ENCODE peak calls at places on chromosomes 1 and 21, in four cellular contexts. E, L, Q and K are unnamed samples.

GRCh38 chr21:42225571-42226155 is 6.7 kb downstream of the ABCG1 start:
- DNase-seq in E (no peak), L (no peak), Q (no peak), K (no peak)

GRCh38 chr21:46253610-46254124 is 25.1 kb upstream of the LSS start:
- DNase-seq in L (no peak), E (no peak), Q (no peak), K (no peak)

GRCh38 chr1:16209847-16210407 is 2.5 kb downstream of the ARHGEF19 start:
- DNase-seq in E (no peak), Q (no peak), L (no peak), K (no peak)

GRCh38 chr1:157776971-157777386 is at the start of gene FCRL2:
- DNase-seq in E (no peak), L (no peak), Q (no peak), K (no peak)

GRCh38 chr21:37041706-37042271 is 31.1 kb downstream of the PIGP start:
- DNase-seq in Q (no peak), E (no peak), L (no peak), K (peak; percentile 42)

GRCh38 chr1:79322511-79323027 is 316.0 kb upstream of the ADGRL4 start:
- DNase-seq in Q (no peak), E (no peak), L (no peak), K (no peak)

GRCh38 chr1:86825294-86825693 is 88.6 kb downstream of the SELENOF start:
- DNase-seq in L (no peak), Q (no peak), E (no peak), K (no peak)

GRCh38 chr1:57959727-57960300 is 536.0 kb upstream of the DAB1 start:
- DNase-seq in Q (no peak), L (no peak), E (no peak), K (no peak)

GRCh38 chr21:34593423-34593822 is 21.5 kb downstream of the RCAN1 start:
- DNase-seq in E (no peak), L (no peak), Q (no peak), K (peak; percentile 56)

GRCh38 chr1:236120725-236121153 is 21.6 kb upstream of the GPR137B start:
- DNase-seq in Q (no peak), E (no peak), L (no peak), K (no peak)

GRCh38 chr1:19205845-19206244 is 4.2 kb downstream of the UBR4 start:
- DNase-seq in E (no peak), L (no peak), Q (no peak), K (no peak)

GRCh38 chr1:19204665-19205266 is 5.3 kb downstream of the UBR4 start:
- DNase-seq in L (no peak), E (no peak), Q (no peak), K (no peak)

GRCh38 chr1:19205403-19205802 is 4.7 kb downstream of the UBR4 start:
- DNase-seq in Q (no peak), L (no peak), E (no peak), K (no peak)

GRCh38 chr1:19202396-19202795 is 7.7 kb downstream of the UBR4 start:
- DNase-seq in Q (no peak), E (no peak), L (no peak), K (no peak)

DNA sequence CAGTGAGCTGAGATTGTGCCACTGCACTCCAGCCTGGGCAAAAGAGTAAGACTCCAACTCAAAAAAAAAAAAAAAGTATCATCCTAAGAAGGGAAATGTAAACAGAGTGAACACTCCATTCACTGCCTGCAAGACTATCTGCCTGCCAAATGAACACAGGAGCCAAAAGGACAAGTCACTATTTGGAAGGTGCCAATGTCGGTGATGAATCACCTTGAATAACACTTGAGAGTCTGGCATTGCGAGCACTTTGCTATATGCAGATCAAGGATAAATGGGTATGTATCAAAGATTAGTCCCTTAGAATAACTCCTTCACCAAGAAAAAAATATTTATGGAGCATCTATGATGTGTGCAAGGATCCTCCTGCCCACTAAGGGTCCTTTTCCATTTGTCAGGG is 6.6 kb downstream of the UBR4 start:
- DNase-seq in E (no peak), L (no peak), Q (no peak), K (peak; percentile 51)
- TF ChIP-seq EP300 in E (no peak), L (no peak), Q (no peak), K (no peak)

GRCh38 chr1:153933955-153934354 is 11.2 kb upstream of the GATAD2B start:
- DNase-seq in E (no peak), Q (no peak), L (no peak), K (no peak)

GRCh38 chr1:153936011-153936802 is 10.3 kb downstream of the DENND4B start:
- DNase-seq in Q (peak; percentile 55), E (no peak), L (no peak), K (peak; percentile 46)

GRCh38 chr1:153933420-153933819 is 10.6 kb upstream of the GATAD2B start:
- DNase-seq in E (no peak), Q (no peak), L (no peak), K (peak; percentile 56)

GRCh38 chr1:153932593-153933131 is 9.9 kb upstream of the GATAD2B start:
- DNase-seq in L (no peak), Q (no peak), E (no peak), K (no peak)

DNA sequence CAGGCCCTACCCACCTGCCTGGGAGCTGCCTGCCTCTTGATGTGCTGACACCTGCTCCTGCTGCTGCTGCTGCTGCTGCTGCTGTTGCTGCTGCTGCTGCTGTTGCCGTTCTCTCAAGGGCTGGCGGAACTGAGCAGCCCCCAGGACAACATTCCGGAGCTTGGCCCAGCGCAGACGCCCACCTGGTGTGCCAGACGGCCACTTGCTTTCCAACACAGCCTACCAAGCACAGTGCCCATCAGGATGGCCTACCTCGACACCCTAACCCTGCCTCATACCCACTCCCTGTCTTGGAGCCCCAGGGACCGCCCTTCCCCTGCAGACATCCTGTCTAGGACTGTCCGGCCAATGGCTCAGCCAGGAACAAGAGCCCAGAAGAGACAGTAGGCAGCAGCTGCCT is 11.8 kb downstream of the DENND4B start:
- DNase-seq in E (no peak), L (no peak), Q (no peak), K (no peak)
- TF ChIP-seq EP300 in E (no peak), L (no peak), Q (no peak), K (no peak)

GRCh38 chr1:55775007-55775406 is 559.8 kb upstream of the USP24 start:
- DNase-seq in L (no peak), E (no peak), Q (no peak), K (no peak)
- TF ChIP-seq EP300 in L (no peak), E (no peak), Q (no peak), K (no peak)

GRCh38 chr1:211920602-211921226 is 90.2 kb upstream of the LPGAT1 start:
- DNase-seq in Q (no peak), L (no peak), E (no peak), K (no peak)
- TF ChIP-seq EP300 in Q (no peak), L (no peak), E (no peak), K (no peak)

GRCh38 chr1:184768467-184768866 is 13.8 kb upstream of the EDEM3 start:
- DNase-seq in Q (no peak), L (no peak), E (no peak), K (no peak)
- TF ChIP-seq EP300 in Q (no peak), L (no peak), E (no peak), K (no peak)

GRCh38 chr1:37474051-37474696 is at the start of gene ZC3H12A:
- DNase-seq in Q (peak; percentile 91), L (peak; percentile 91), E (peak; percentile 58), K (peak; percentile 97)
- TF ChIP-seq EP300 in Q (no peak), L (no peak), E (no peak), K (peak; percentile 66)

GRCh38 chr1:41386190-41386518 is 24.9 kb downstream of the FOXO6 start:
- DNase-seq in Q (no peak), E (no peak), L (no peak), K (no peak)

GRCh38 chr1:41383094-41383852 is 22.0 kb downstream of the FOXO6 start:
- DNase-seq in L (peak; percentile 66), Q (no peak), E (no peak), K (peak; percentile 83)

GRCh38 chr1:41382531-41383090 is 21.4 kb downstream of the FOXO6 start:
- DNase-seq in E (peak; percentile 86), L (peak; percentile 80), Q (no peak), K (peak; percentile 69)

GRCh38 chr1:41385398-41386189 is 24.4 kb downstream of the FOXO6 start:
- DNase-seq in E (no peak), L (no peak), Q (no peak), K (no peak)

DNA sequence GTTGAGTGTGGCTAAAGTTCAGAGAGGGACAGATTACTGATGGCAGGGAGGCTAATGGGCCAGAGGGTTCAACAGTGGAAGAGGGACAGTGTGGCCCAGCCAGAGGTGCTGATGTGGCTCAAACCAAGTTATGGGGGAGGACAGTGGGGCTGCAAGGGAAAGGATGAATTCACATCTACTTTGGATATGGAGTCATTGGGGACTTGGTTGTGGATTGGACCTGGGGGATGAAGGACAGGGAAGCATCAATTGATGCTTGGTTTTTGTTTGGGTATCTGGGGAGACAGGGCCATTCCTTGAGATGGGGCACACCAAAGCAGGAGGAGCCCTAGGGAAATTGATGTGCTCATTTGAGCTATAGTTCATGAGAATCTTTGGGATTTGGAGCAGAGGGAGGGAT is 23.3 kb downstream of the FOXO6 start:
- DNase-seq in E (no peak), L (no peak), Q (no peak), K (no peak)
- TF ChIP-seq EP300 in E (no peak), L (no peak), Q (no peak), K (no peak)

DNA sequence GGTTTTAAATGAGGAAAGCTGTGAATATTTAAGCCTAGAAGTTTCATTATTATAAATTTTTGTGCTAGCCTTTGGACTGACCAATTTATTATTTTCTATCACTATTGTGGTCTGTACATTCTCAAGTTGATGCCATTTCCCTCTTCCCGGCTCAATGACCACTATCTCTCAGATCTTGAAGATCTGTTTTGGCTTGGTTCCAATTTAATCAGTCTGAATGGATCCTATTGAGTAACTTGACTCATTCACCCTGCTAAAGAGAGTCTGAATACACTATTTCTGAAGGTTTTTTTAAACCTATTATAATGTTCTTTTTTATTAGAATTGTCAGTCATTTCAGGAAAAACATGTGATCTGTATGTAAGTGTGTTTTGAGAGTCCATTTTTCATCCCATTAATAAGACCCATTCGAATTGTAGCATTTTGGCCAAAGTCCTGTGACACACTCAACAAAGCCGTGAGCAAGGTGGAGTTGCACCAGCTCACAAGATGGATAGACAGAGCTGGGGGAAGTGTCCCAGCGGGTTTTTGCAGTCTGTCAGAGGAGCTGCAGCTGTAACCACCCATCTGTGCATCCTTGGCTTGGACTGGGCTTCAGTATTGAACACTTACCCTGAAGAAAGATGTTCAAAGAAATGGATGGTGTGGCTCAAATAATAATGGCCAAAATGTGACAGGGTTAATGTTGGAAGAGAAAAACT is 145.6 kb downstream of the NFIA start:
- DNase-seq in Q (no peak), E (no peak), L (no peak), K (no peak)
- TF ChIP-seq EP300 in Q (no peak), E (no peak), L (no peak), K (no peak)

GRCh38 chr1:66597500-66597899 is 63.5 kb downstream of the SGIP1 start:
- DNase-seq in L (no peak), Q (no peak), E (no peak), K (no peak)

GRCh38 chr1:66599346-66599745 is 65.4 kb downstream of the SGIP1 start:
- DNase-seq in Q (no peak), E (no peak), L (no peak), K (no peak)

GRCh38 chr1:66596191-66596590 is 62.2 kb downstream of the SGIP1 start:
- DNase-seq in Q (no peak), E (no peak), L (no peak), K (no peak)

GRCh38 chr1:66598670-66599069 is 64.7 kb downstream of the SGIP1 start:
- DNase-seq in L (no peak), E (no peak), Q (no peak), K (no peak)

GRCh38 chr1:66599899-66600737 is 66.2 kb downstream of the SGIP1 start:
- DNase-seq in E (no peak), Q (no peak), L (no peak), K (no peak)
- TF ChIP-seq EP300 in E (no peak), Q (no peak), L (no peak), K (no peak)